ENCODE peak calls at places on chromosomes 5 and 9, in four cellular contexts. One of them, this sample, is unnamed.

GRCh38 chr5:111227805-111228204 is 3.6 kb downstream of the CAMK4 start:
- DNase-seq in Panc1: no peak
- DNase-seq in hepatocyte: peak; percentile 8
- DNase-seq in neural progenitor cell: no peak
- DNase-seq in this sample: peak; percentile 48

GRCh38 chr5:107812570-107813141 is 141.9 kb upstream of the EFNA5 start:
- DNase-seq in Panc1: no peak
- DNase-seq in hepatocyte: no peak
- DNase-seq in neural progenitor cell: no peak
- DNase-seq in this sample: no peak

GRCh38 chr5:98768160-98769005 is 5.1 kb upstream of the RGMB start:
- DNase-seq in Panc1: peak; percentile 87
- DNase-seq in hepatocyte: peak; percentile 65
- DNase-seq in neural progenitor cell: peak; percentile 90
- DNase-seq in this sample: peak; percentile 8

GRCh38 chr5:101425345-101425744 is 522.3 kb upstream of the ST8SIA4 start:
- DNase-seq in Panc1: no peak
- DNase-seq in hepatocyte: no peak
- DNase-seq in neural progenitor cell: no peak
- DNase-seq in this sample: no peak

GRCh38 chr9:134992755-134993124 is 75.0 kb upstream of the FCN1 start:
- DNase-seq in Panc1: no peak
- DNase-seq in hepatocyte: no peak
- DNase-seq in neural progenitor cell: no peak
- DNase-seq in this sample: no peak

GRCh38 chr9:102842421-102842820 is 152.7 kb upstream of the CYLC2 start:
- DNase-seq in Panc1: no peak
- DNase-seq in hepatocyte: no peak
- DNase-seq in neural progenitor cell: no peak
- DNase-seq in this sample: no peak

GRCh38 chr9:81113408-81114124 is 575.8 kb downstream of the TLE1 start:
- DNase-seq in Panc1: no peak
- DNase-seq in hepatocyte: no peak
- DNase-seq in neural progenitor cell: no peak
- DNase-seq in this sample: no peak

GRCh38 chr5:92017786-92018185 is 634.7 kb upstream of the ARRDC3 start:
- DNase-seq in Panc1: peak; percentile 33
- DNase-seq in hepatocyte: peak; percentile 12
- DNase-seq in neural progenitor cell: no peak
- DNase-seq in this sample: no peak

GRCh38 chr5:6188344-6188743 is 190.0 kb downstream of the MED10 start:
- DNase-seq in Panc1: no peak
- DNase-seq in hepatocyte: no peak
- DNase-seq in neural progenitor cell: no peak
- DNase-seq in this sample: no peak

GRCh38 chr9:135244751-135245221 is 157.3 kb downstream of the OLFM1 start:
- DNase-seq in Panc1: no peak
- DNase-seq in hepatocyte: no peak
- DNase-seq in neural progenitor cell: no peak
- DNase-seq in this sample: no peak

DNA sequence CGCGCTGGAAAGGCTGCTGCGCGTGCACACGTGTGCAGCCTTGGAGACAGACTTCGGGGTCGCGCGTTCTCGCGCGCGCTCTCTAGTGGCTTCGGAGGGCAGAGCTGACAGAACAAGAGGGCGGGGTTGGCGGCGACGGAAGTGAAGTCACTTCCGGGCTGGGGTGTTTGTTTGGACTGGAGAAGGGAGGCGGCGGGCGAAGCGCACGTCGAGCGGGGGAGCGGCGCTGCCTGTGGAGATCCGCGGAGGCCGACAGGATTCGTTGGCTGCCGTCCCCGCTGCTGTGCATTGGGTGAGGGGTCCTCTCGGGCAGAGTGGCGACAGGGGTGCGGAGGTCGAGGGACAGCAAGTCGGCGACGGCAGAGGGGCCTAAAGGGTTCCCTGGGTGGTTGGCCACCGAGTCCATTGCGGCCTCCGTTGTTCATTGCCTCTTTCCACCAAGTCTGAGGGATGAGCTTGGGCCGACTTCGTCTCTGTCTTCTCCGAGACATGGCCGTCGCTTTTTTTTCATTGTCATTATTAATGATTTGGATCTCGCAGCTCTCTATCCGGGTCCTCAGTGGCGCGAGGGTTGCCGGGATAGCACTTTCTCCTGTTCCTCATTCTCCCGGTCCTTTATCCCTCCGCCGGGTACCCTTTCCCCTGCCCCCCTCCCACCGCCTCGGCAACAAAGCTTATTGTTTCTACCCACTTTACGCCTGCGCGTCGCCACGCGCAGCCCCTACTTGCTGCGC is at the start of gene PAIP2:
- DNase-seq in Panc1: peak; percentile 85
- DNase-seq in hepatocyte: peak; percentile 98
- DNase-seq in neural progenitor cell: peak; percentile 99
- DNase-seq in this sample: peak; percentile 98
- TF ChIP-seq CTCF in Panc1: peak; percentile 92
- TF ChIP-seq CTCF in hepatocyte: peak; percentile 87
- TF ChIP-seq CTCF in neural progenitor cell: peak; percentile 74
- TF ChIP-seq CTCF in this sample: peak; percentile 68

GRCh38 chr5:33936381-33937016 is at the start of gene RXFP3:
- DNase-seq in Panc1: no peak
- DNase-seq in hepatocyte: peak; percentile 14
- DNase-seq in neural progenitor cell: no peak
- DNase-seq in this sample: no peak
- H3K4me3 ChIP-seq in Panc1: no peak within 1 kb of the TSS
- H3K4me3 ChIP-seq in hepatocyte: no peak within 1 kb of the TSS
- H3K4me3 ChIP-seq in neural progenitor cell: peak within 1 kb of the TSS; percentile 56
- H3K4me3 ChIP-seq in this sample: no peak within 1 kb of the TSS

DNA sequence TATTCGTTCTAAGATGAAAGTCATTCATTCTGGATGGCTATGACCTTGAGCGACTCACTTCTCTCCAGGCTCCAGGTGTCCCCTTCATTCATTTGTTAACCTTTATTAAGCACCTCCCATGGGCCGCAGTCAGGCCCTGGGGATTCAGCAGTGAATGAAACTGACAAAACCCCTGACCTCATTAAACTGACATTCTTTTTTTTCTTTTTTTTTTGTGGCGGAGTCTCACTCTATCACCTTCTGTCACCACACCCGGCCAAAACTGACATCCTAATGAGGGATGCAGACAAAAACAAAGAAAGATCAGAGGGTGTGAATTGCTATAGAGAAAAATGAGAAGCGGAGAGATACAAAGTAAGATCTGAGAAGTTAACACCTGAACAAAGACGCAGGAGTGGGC is 16.5 kb upstream of the ODF2 start:
- DNase-seq in Panc1: no peak
- DNase-seq in hepatocyte: no peak
- DNase-seq in neural progenitor cell: no peak
- DNase-seq in this sample: no peak
- H3K27ac ChIP-seq in Panc1: no peak overlapping the region
- H3K27ac ChIP-seq in hepatocyte: no peak overlapping the region
- H3K27ac ChIP-seq in neural progenitor cell: no peak overlapping the region
- H3K27ac ChIP-seq in this sample: no peak overlapping the region

GRCh38 chr5:1468629-1469527 is 23.6 kb upstream of the SLC6A3 start:
- DNase-seq in Panc1: no peak
- DNase-seq in hepatocyte: no peak
- DNase-seq in neural progenitor cell: no peak
- DNase-seq in this sample: no peak
- TF ChIP-seq CTCF in Panc1: no peak
- TF ChIP-seq CTCF in hepatocyte: no peak
- TF ChIP-seq CTCF in neural progenitor cell: no peak
- TF ChIP-seq CTCF in this sample: no peak

DNA sequence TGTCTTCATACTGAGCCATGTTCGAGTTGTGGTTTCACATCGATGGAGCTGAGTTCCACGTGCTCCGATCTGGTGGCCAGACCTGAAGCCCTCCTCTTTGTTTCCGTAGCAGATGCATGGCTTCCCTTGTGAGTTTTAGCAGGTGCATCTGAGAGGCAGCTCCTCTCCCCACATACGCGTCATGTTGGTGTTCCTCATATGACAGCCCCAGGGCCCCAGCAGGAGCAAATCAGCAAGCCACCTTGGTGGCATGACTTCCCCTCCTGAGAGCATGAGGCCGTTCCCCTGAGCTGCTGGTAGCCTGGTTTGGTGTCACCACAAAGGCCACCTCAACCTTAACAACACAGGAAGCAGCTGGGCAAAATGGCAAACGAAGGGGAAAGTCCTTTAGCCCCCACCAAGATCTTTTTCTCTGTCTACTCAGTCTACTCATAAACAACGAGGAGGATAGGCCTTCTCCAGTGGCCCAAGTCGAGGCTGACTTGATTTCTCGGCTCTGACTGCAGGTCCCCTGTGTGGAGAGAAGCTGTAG is 5.9 kb downstream of the CYFIP2 start:
- DNase-seq in Panc1: no peak
- DNase-seq in hepatocyte: no peak
- DNase-seq in neural progenitor cell: no peak
- DNase-seq in this sample: peak; percentile 78
- H3K4me3 ChIP-seq in Panc1: no peak overlapping the region
- H3K4me3 ChIP-seq in hepatocyte: no peak overlapping the region
- H3K4me3 ChIP-seq in neural progenitor cell: no peak overlapping the region
- H3K4me3 ChIP-seq in this sample: peak overlapping the region; percentile 31

GRCh38 chr5:90965110-90965676 is 406.6 kb downstream of the ADGRV1 start:
- DNase-seq in Panc1: no peak
- DNase-seq in hepatocyte: no peak
- DNase-seq in neural progenitor cell: no peak
- DNase-seq in this sample: no peak

GRCh38 chr5:90968319-90968718 is 409.7 kb downstream of the ADGRV1 start:
- DNase-seq in Panc1: no peak
- DNase-seq in hepatocyte: no peak
- DNase-seq in neural progenitor cell: no peak
- DNase-seq in this sample: no peak

GRCh38 chr5:90962481-90962880 is 403.9 kb downstream of the ADGRV1 start:
- DNase-seq in Panc1: no peak
- DNase-seq in hepatocyte: no peak
- DNase-seq in neural progenitor cell: no peak
- DNase-seq in this sample: no peak

GRCh38 chr5:90967443-90967842 is 408.8 kb downstream of the ADGRV1 start:
- DNase-seq in Panc1: no peak
- DNase-seq in hepatocyte: no peak
- DNase-seq in neural progenitor cell: no peak
- DNase-seq in this sample: no peak

GRCh38 chr5:90967851-90968250 is 409.3 kb downstream of the ADGRV1 start:
- DNase-seq in Panc1: no peak
- DNase-seq in hepatocyte: no peak
- DNase-seq in neural progenitor cell: no peak
- DNase-seq in this sample: no peak
- H3K27ac ChIP-seq in Panc1: no peak overlapping the region
- H3K27ac ChIP-seq in hepatocyte: no peak overlapping the region
- H3K27ac ChIP-seq in neural progenitor cell: no peak overlapping the region
- H3K27ac ChIP-seq in this sample: no peak overlapping the region

GRCh38 chr5:150515446-150515845 is 7.5 kb downstream of the NDST1 start:
- DNase-seq in Panc1: no peak
- DNase-seq in hepatocyte: no peak
- DNase-seq in neural progenitor cell: no peak
- DNase-seq in this sample: no peak

GRCh38 chr5:150511641-150512367 is 3.9 kb downstream of the NDST1 start:
- DNase-seq in Panc1: no peak
- DNase-seq in hepatocyte: peak; percentile 86
- DNase-seq in neural progenitor cell: peak; percentile 80
- DNase-seq in this sample: no peak

GRCh38 chr5:150512368-150512747 is 4.4 kb downstream of the NDST1 start:
- DNase-seq in Panc1: no peak
- DNase-seq in hepatocyte: no peak
- DNase-seq in neural progenitor cell: no peak
- DNase-seq in this sample: no peak

GRCh38 chr5:150514708-150515211 is 6.8 kb downstream of the NDST1 start:
- DNase-seq in Panc1: no peak
- DNase-seq in hepatocyte: no peak
- DNase-seq in neural progenitor cell: no peak
- DNase-seq in this sample: no peak

DNA sequence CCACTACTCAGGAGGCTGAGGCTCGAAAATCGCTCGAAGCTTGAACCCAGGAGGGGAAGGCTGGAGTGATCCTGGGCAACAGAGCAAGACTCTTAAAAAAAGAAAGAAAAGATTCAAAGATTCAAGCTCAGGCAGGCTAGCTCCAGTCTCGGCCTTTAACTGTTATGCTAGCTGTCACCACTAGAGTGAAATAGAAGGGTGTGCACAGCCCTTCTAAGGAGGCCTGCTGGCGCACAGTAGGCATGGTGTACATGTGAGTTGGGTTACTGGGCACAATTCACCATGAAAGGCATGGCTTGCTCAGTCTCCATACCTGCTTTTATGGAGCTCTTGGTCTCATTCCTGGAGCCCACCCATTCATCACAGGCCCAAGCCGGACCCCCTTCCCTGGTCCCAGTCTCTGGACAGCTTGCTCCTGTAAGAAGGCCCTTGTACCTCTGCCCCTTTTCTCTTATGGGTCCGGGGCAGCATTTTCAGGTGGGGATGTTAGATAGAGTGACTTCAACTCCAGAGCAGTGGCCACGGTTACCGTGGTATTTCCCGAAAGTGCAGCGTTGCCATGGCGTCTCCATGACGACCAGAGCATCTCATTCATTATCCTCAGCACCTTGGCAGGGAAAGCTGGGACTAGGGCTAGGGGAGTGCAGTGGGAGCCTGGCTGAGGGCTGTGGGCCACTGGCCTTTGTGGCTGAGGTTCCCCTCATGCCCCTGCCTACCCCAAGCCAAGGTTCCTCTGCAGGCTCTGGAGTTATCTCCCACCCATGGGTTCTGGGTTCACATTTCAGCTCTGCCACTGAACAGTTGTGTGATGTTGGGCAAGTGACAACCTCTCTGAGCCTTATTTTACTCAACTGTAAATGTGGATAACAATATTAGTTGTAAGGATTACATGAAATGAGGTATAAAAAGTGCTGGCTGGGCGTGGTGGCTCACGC is 5.7 kb downstream of the NDST1 start:
- DNase-seq in Panc1: no peak
- DNase-seq in hepatocyte: no peak
- DNase-seq in neural progenitor cell: no peak
- DNase-seq in this sample: no peak
- TF ChIP-seq CTCF in Panc1: no peak
- TF ChIP-seq CTCF in hepatocyte: no peak
- TF ChIP-seq CTCF in neural progenitor cell: peak; percentile 36
- TF ChIP-seq CTCF in this sample: no peak

DNA sequence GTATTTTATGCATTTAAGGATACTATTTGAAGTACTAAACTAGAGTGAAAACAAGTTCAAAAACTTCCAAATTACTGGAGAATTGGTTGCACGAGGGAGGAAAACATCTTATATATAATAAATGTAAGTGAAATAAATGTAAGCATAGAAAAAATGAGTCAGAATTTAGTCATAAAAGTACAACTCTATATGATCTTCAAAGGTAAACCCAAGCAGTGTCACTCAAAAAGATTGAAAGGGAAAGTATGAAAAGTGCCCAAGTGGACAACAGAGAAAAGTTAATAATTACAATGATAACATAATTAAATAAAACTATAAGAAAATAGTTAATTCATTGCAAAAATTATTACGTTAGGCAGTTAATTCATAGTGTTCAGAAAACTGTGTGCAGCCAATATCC is 2288.5 kb upstream of the C9orf72 start:
- DNase-seq in Panc1: no peak
- DNase-seq in hepatocyte: no peak
- DNase-seq in neural progenitor cell: no peak
- DNase-seq in this sample: no peak
- H3K4me3 ChIP-seq in Panc1: no peak overlapping the region
- H3K4me3 ChIP-seq in hepatocyte: no peak overlapping the region
- H3K4me3 ChIP-seq in neural progenitor cell: no peak overlapping the region
- H3K4me3 ChIP-seq in this sample: no peak overlapping the region